ENCODE peak calls at places on chromosomes 7 and 10, in five cellular contexts. D, Z, R, W and Y are unnamed samples.

GRCh38 chr7:128739990-128740682 is 977 bp downstream of the CALU start:
- DNase-seq in R (no peak), D (no peak), W (no peak), Z (no peak), Y (no peak)

GRCh38 chr7:46559194-46559576 is 638.1 kb upstream of the IGFBP3 start:
- DNase-seq in D (no peak), Z (no peak), W (no peak), R (no peak), Y (peak)

GRCh38 chr10:43683451-43684197 is 34.9 kb upstream of the ZNF32 start:
- DNase-seq in W (peak), D (no peak), R (no peak), Z (no peak), Y (no peak)

GRCh38 chr7:137458399-137458798 is 114.9 kb upstream of the PTN start:
- DNase-seq in R (no peak), Z (no peak), W (no peak), D (no peak), Y (peak)

GRCh38 chr10:43863859-43864591 is 215.3 kb upstream of the ZNF32 start:
- DNase-seq in D (no peak), W (no peak), R (peak), Z (peak), Y (peak)

GRCh38 chr7:17488829-17489228 is 190.4 kb downstream of the AHR start:
- DNase-seq in D (no peak), W (no peak), Z (no peak), R (no peak), Y (no peak)

GRCh38 chr10:9957352-9957751 is 1060.3 kb upstream of the CELF2 start:
- DNase-seq in R (no peak), W (no peak), D (no peak), Z (no peak), Y (no peak)

GRCh38 chr10:113960617-113961260 is 82.9 kb upstream of the ADRB1 start:
- DNase-seq in D (peak), Z (peak), W (no peak), R (no peak), Y (peak)

GRCh38 chr7:55073051-55073511 is 54.3 kb downstream of the EGFR start:
- DNase-seq in W (no peak), Z (no peak), R (no peak), D (no peak), Y (peak)

GRCh38 chr7:50664937-50665336 is 99.7 kb upstream of the DDC start:
- DNase-seq in R (no peak), W (no peak), Z (no peak), D (no peak), Y (no peak)

GRCh38 chr10:23338886-23339285 is 5.7 kb downstream of the C10orf67 start:
- DNase-seq in W (no peak), D (no peak), R (no peak), Z (no peak), Y (no peak)

GRCh38 chr10:25453619-25454018 is 278.8 kb downstream of the GPR158 start:
- DNase-seq in D (no peak), W (no peak), R (no peak), Z (no peak), Y (no peak)

GRCh38 chr7:113100091-113100723 is 13.6 kb upstream of the GPR85 start:
- DNase-seq in R (peak), W (no peak), Z (no peak), D (peak), Y (peak)

GRCh38 chr10:51747211-51747610 is 47.8 kb upstream of the CSTF2T start:
- DNase-seq in D (no peak), W (no peak), Z (no peak), R (no peak), Y (no peak)

GRCh38 chr7:87875151-87876039 is 765 bp downstream of the SLC25A40 start:
- DNase-seq in R (no peak), D (no peak), Z (no peak), W (no peak), Y (peak)

GRCh38 chr10:75404335-75405200 is 3.0 kb upstream of the ZNF503 start:
- DNase-seq in Z (peak), D (peak), W (peak), R (peak), Y (peak)